ENCODE peak calls at places on chromosomes 13 and 19, in nine cellular contexts. I, H, F, Z, W, R, P, J and K are unnamed samples.

GRCh38 chr19:10712754-10713153 is 5.1 kb upstream of the DNM2 start:
- DNase-seq in I (no peak), H (no peak), F (no peak), Z (no peak), W (no peak), R (no peak), P (no peak), J (no peak), K (no peak)

GRCh38 chr13:36815069-36815468 is 4.0 kb upstream of the RFXAP start:
- DNase-seq in I (no peak), H (no peak), F (no peak), Z (no peak), W (no peak), R (peak; percentile 27), P (no peak), J (no peak), K (no peak)

GRCh38 chr19:1312732-1313694 is 27.3 kb downstream of the EFNA2 start:
- DNase-seq in I (no peak), H (no peak), F (no peak), Z (no peak), W (peak; percentile 88), R (peak; percentile 66), P (no peak), J (no peak), K (no peak)

GRCh38 chr19:54390942-54391577 is 24.2 kb upstream of the TTYH1 start:
- DNase-seq in I (no peak), H (peak; percentile 51), F (no peak), Z (peak; percentile 68), W (no peak), R (peak; percentile 49), P (peak; percentile 77), J (peak; percentile 74), K (peak; percentile 31)

GRCh38 chr13:76225815-76226489 is 589.8 kb downstream of the LMO7 start:
- DNase-seq in I (no peak), H (peak; percentile 22), F (no peak), Z (no peak), W (no peak), R (peak; percentile 25), P (no peak), J (no peak), K (no peak)

GRCh38 chr13:23985846-23986245 is 88.5 kb upstream of the C1QTNF9B start:
- DNase-seq in I (no peak), H (no peak), F (no peak), Z (no peak), W (no peak), R (no peak), P (no peak), J (no peak), K (no peak)

GRCh38 chr13:20397896-20398295 is 127.8 kb downstream of the CRYL1 start:
- DNase-seq in I (no peak), H (no peak), F (no peak), Z (no peak), W (no peak), R (no peak), P (no peak), J (no peak), K (no peak)

GRCh38 chr19:4338441-4339350 is at the start of gene STAP2:
- DNase-seq in I (peak; percentile 78), H (peak; percentile 58), F (no peak), Z (peak; percentile 37), W (no peak), R (no peak), P (peak; percentile 52), J (no peak), K (no peak)

GRCh38 chr13:24718192-24718965 is 38.2 kb downstream of the ATP12A start:
- DNase-seq in I (no peak), H (no peak), F (no peak), Z (no peak), W (no peak), R (no peak), P (no peak), J (no peak), K (no peak)

GRCh38 chr19:12126707-12127106 is 13.4 kb downstream of the ZNF20 start:
- DNase-seq in I (no peak), H (no peak), F (no peak), Z (no peak), W (no peak), R (peak; percentile 22), P (peak; percentile 22), J (peak; percentile 15), K (no peak)

GRCh38 chr13:73754241-73754640 is 380.0 kb downstream of the KLF12 start:
- DNase-seq in I (no peak), H (no peak), F (no peak), Z (no peak), W (no peak), R (no peak), P (no peak), J (no peak), K (no peak)

GRCh38 chr13:95924389-95924994 is 128.7 kb downstream of the UGGT2 start:
- DNase-seq in I (no peak), H (no peak), F (no peak), Z (no peak), W (peak; percentile 8), R (peak; percentile 75), P (no peak), J (no peak), K (no peak)